ENCODE peak calls at places on chromosomes 4 and X, in nine cellular contexts. M, L, H, D, I, B, T, O and U are unnamed samples.

GRCh38 chrX:101986571-101986970 is 54.7 kb upstream of the ZMAT1 start:
- DNase-seq in M (no peak), L (no peak), H (no peak), D (no peak), I (no peak), B (no peak), T (no peak), O (no peak), U (no peak)

GRCh38 chr4:52904421-52904820 is 42.3 kb downstream of the RASL11B start:
- DNase-seq in M (no peak), L (no peak), H (no peak), D (no peak), I (peak; percentile 41), B (no peak), T (no peak), O (peak; percentile 34), U (no peak)

GRCh38 chr4:41561241-41561640 is 23.3 kb downstream of the LIMCH1 start:
- DNase-seq in M (no peak), L (no peak), H (no peak), D (no peak), I (no peak), B (no peak), T (no peak), O (no peak), U (no peak)

GRCh38 chrX:102787283-102787682 is 66.7 kb downstream of the GPRASP3 start:
- DNase-seq in M (no peak), L (no peak), H (no peak), D (no peak), I (no peak), B (no peak), T (no peak), O (no peak), U (no peak)

GRCh38 chrX:47644557-47645091 is 5.7 kb downstream of the ELK1 start:
- DNase-seq in M (no peak), L (no peak), H (peak; percentile 52), D (no peak), I (peak; percentile 47), B (no peak), T (no peak), O (no peak), U (no peak)

GRCh38 chr4:176432811-176433540 is 113.2 kb downstream of the SPCS3 start:
- DNase-seq in M (no peak), L (no peak), H (no peak), D (no peak), I (no peak), B (no peak), T (no peak), O (no peak), U (no peak)

GRCh38 chr4:40055873-40056721 is 553 bp upstream of the N4BP2 start:
- DNase-seq in M (peak; percentile 92), L (peak; percentile 67), H (peak; percentile 80), D (peak; percentile 53), I (peak; percentile 90), B (no peak), T (peak; percentile 73), O (peak; percentile 63), U (peak; percentile 28)

GRCh38 chr4:56655209-56655626 is 25.9 kb downstream of the HOPX start:
- DNase-seq in M (peak; percentile 78), L (peak; percentile 36), H (no peak), D (peak; percentile 26), I (peak; percentile 25), B (peak; percentile 15), T (peak; percentile 17), O (peak; percentile 25), U (peak; percentile 3)

GRCh38 chr4:72568959-72569718 is at the start of gene ADAMTS3:
- DNase-seq in M (peak; percentile 80), L (peak; percentile 49), H (peak; percentile 3), D (no peak), I (peak; percentile 49), B (peak; percentile 63), T (peak; percentile 35), O (peak; percentile 77), U (no peak)